ENCODE peak calls at places on chromosomes 11 and 22, in nine cellular contexts. O, C, W, L, N, E, X, B and J are unnamed samples.

GRCh38 chr11:76240143-76240505 is 33.8 kb upstream of the WNT11 start:
- DNase-seq in O (peak; percentile 27), C (no peak), W (no peak), L (no peak), N (no peak), E (no peak), X (no peak), B (no peak), J (no peak)

GRCh38 chr11:48384670-48385069 is 18.4 kb upstream of the OR4C5 start:
- DNase-seq in O (no peak), C (no peak), W (no peak), L (no peak), N (no peak), E (no peak), X (no peak), B (no peak), J (peak; percentile 3)

GRCh38 chr22:19774628-19775027 is 14.1 kb downstream of the TBX1 start:
- DNase-seq in O (no peak), C (no peak), W (no peak), L (no peak), N (no peak), E (no peak), X (no peak), B (no peak), J (no peak)

GRCh38 chr22:23888615-23889401 is 5.4 kb upstream of the MIF start:
- DNase-seq in O (no peak), C (no peak), W (no peak), L (no peak), N (no peak), E (no peak), X (peak; percentile 15), B (peak; percentile 45), J (no peak)

GRCh38 chr22:17743661-17744411 is 30.4 kb downstream of the BID start:
- DNase-seq in O (no peak), C (no peak), W (no peak), L (no peak), N (no peak), E (no peak), X (no peak), B (peak; percentile 33), J (no peak)

GRCh38 chr11:61706452-61707400 is 26.5 kb downstream of the DAGLA start:
- DNase-seq in O (no peak), C (no peak), W (no peak), L (no peak), N (no peak), E (no peak), X (no peak), B (no peak), J (no peak)

GRCh38 chr11:122159173-122159701 is 43.2 kb upstream of the BLID start:
- DNase-seq in O (no peak), C (no peak), W (no peak), L (no peak), N (no peak), E (no peak), X (no peak), B (peak; percentile 42), J (no peak)

GRCh38 chr11:74023291-74023690 is 14.4 kb upstream of the UCP3 start:
- DNase-seq in O (no peak), C (no peak), W (no peak), L (no peak), N (no peak), E (no peak), X (no peak), B (no peak), J (no peak)

GRCh38 chr11:62392944-62393628 is 25.7 kb upstream of the SCGB1A1 start:
- DNase-seq in O (no peak), C (peak; percentile 43), W (no peak), L (no peak), N (peak; percentile 29), E (no peak), X (peak; percentile 79), B (no peak), J (peak; percentile 62)

GRCh38 chr11:44380820-44381219 is 70.9 kb upstream of the ALX4 start:
- DNase-seq in O (no peak), C (no peak), W (no peak), L (no peak), N (no peak), E (no peak), X (no peak), B (no peak), J (no peak)

GRCh38 chr11:47324520-47324919 is 28.0 kb downstream of the MYBPC3 start:
- DNase-seq in O (no peak), C (no peak), W (no peak), L (no peak), N (no peak), E (no peak), X (no peak), B (no peak), J (no peak)

GRCh38 chr11:45031912-45032519 is 81.3 kb upstream of the TP53I11 start:
- DNase-seq in O (no peak), C (no peak), W (no peak), L (no peak), N (no peak), E (peak; percentile 35), X (no peak), B (no peak), J (peak; percentile 68)

GRCh38 chr22:19508024-19508776 is 16.0 kb downstream of the CLDN5 start:
- DNase-seq in O (no peak), C (no peak), W (no peak), L (no peak), N (no peak), E (no peak), X (no peak), B (no peak), J (no peak)

GRCh38 chr11:1163911-1164735 is 6.4 kb downstream of the MUC5AC start:
- DNase-seq in O (no peak), C (no peak), W (no peak), L (peak; percentile 7), N (peak; percentile 46), E (no peak), X (no peak), B (no peak), J (no peak)

GRCh38 chr11:110186867-110187266 is 93.7 kb downstream of the ZC3H12C start:
- DNase-seq in O (no peak), C (no peak), W (no peak), L (no peak), N (no peak), E (no peak), X (no peak), B (no peak), J (no peak)

GRCh38 chr22:49548356-49549202 is 279.1 kb downstream of the BRD1 start:
- DNase-seq in O (peak; percentile 30), C (no peak), W (no peak), L (peak; percentile 2), N (peak; percentile 39), E (no peak), X (no peak), B (peak; percentile 37), J (no peak)
- TF ChIP-seq CTCF in O (no peak), C (peak; percentile 29), W (no peak), L (no peak), N (no peak), E (no peak), X (no peak), B (peak; percentile 47), J (no peak)

GRCh38 chr11:123325535-123325934 is 104.5 kb upstream of the GRAMD1B start:
- DNase-seq in O (no peak), C (no peak), W (no peak), L (no peak), N (no peak), E (no peak), X (no peak), B (no peak), J (no peak)

GRCh38 chr11:123330948-123331347 is 99.1 kb upstream of the GRAMD1B start:
- DNase-seq in O (no peak), C (no peak), W (no peak), L (no peak), N (no peak), E (no peak), X (no peak), B (no peak), J (no peak)

GRCh38 chr11:123330071-123330470 is 100.0 kb upstream of the GRAMD1B start:
- DNase-seq in O (no peak), C (no peak), W (no peak), L (no peak), N (no peak), E (no peak), X (no peak), B (no peak), J (no peak)

GRCh38 chr11:123330471-123330870 is 99.6 kb upstream of the GRAMD1B start:
- DNase-seq in O (no peak), C (no peak), W (no peak), L (no peak), N (no peak), E (no peak), X (no peak), B (no peak), J (no peak)

DNA sequence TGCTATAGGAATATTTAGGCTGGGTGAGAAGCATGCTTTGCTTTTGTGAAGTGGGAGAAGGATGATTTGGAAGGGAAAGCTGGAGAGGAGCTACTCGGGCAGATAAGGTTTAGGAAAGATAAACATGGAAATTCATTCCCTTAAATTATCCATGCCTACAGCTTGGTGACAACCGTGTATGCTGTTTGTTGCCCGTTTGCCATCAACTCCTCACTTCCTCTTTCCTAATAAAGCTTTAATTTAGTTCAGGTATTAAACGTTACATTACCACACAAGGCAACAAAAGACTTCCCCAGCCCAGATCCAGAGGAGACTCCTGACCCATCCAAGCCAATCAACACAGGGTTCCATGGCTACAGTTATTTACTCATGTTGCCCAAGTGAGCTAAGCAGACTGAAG is 101.8 kb upstream of the GRAMD1B start:
- DNase-seq in O (no peak), C (no peak), W (no peak), L (no peak), N (no peak), E (no peak), X (no peak), B (no peak), J (no peak)
- H3K4me3 ChIP-seq in O (no peak overlapping the region), C (no peak overlapping the region), W (no peak overlapping the region), L (no peak overlapping the region), N (no peak overlapping the region), E (no peak overlapping the region), X (no peak overlapping the region), B (no peak overlapping the region), J (no peak overlapping the region)

DNA sequence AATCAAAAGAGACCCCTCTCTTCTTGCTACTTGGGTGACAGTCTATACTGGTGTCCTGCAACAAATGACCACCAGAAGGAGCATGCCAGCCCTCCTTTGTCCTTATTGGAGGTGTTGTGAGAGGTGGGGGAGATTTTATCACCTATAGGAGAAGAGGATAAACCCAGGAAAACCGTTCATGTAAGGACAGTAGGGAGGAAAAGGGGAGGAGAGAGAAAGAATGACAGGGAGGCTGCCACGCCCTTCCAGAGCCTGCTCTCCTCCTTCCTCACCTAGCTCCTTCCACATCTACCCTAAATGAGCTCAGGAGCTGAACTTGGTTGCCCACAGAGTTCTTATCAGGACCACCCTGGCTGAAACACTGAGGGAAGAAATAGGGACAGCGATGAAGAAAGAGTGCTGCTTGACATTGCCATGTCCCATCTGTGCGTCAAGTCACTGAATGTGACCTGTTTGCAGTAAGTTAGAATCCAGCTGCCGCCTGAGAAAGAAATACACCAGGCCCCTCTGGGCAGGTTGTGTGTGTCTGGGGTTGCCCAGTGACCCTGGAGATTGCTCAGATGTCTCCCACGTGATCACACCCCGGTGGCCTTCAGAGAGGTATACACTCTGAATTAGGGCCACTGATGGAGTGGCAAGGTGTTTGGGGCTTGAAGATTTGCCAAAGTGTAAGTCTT is 40.4 kb upstream of the ETS1 start:
- DNase-seq in O (no peak), C (no peak), W (no peak), L (no peak), N (no peak), E (no peak), X (no peak), B (no peak), J (peak; percentile 81)
- TF ChIP-seq CTCF in O (no peak), C (no peak), W (no peak), L (no peak), N (no peak), E (no peak), X (no peak), B (peak; percentile 5), J (peak; percentile 14)

GRCh38 chr11:32428665-32429293 is 6.6 kb downstream of the WT1 start:
- DNase-seq in O (no peak), C (no peak), W (no peak), L (no peak), N (no peak), E (no peak), X (no peak), B (peak; percentile 24), J (no peak)
- H3K4me3 ChIP-seq in O (no peak overlapping the region), C (no peak overlapping the region), W (no peak overlapping the region), L (no peak overlapping the region), N (no peak overlapping the region), E (no peak overlapping the region), X (no peak overlapping the region), B (no peak overlapping the region), J (no peak overlapping the region)